ENCODE peak calls at places on chromosome 19, in five cellular contexts. X is glomerular endothelial cell; T is stimulated activated CD8-positive, alpha-beta memory T cell treated with anti-CD3 and anti-CD28 coated beads, Interleukin-12 subunit alpha, Interleukin-12 subunit beta, amount 100 ng/mL, for 1 hour; R is cardiac muscle cell; V is stomach. P is an unnamed sample.

GRCh38 chr19:49347835-49348234 is 12.6 kb downstream of the CD37 start:
- DNase-seq in V (no peak), X (no peak), R (peak), T (no peak), P (no peak)

GRCh38 chr19:35897706-35898451 is 2.5 kb downstream of the NFKBID start:
- DNase-seq in T (no peak), X (no peak), R (no peak), V (no peak), P (no peak)

GRCh38 chr19:48841571-48841970 is 5.3 kb upstream of the HSD17B14 start:
- DNase-seq in X (no peak), T (no peak), V (no peak), R (no peak), P (no peak)

GRCh38 chr19:57903298-57904174 is 12.9 kb downstream of the ZNF417 start:
- DNase-seq in V (no peak), R (peak), X (no peak), T (no peak), P (no peak)

GRCh38 chr19:2438178-2438577 is 10.8 kb upstream of the TIMM13 start:
- DNase-seq in T (no peak), V (no peak), X (no peak), R (no peak), P (no peak)

GRCh38 chr19:33281296-33281926 is 20.9 kb downstream of the CEBPA start:
- DNase-seq in T (no peak), R (no peak), X (no peak), V (no peak), P (no peak)

GRCh38 chr19:5432687-5433086 is 22.5 kb upstream of the ZNRF4 start:
- DNase-seq in T (no peak), X (no peak), R (no peak), V (no peak), P (no peak)

GRCh38 chr19:38675611-38676010 is 28.2 kb downstream of the ACTN4 start:
- DNase-seq in R (no peak), V (no peak), T (no peak), X (no peak), P (no peak)

GRCh38 chr19:9741476-9742171 is 26.9 kb downstream of the ZNF846 start:
- DNase-seq in T (no peak), R (no peak), X (no peak), V (no peak), P (no peak)

GRCh38 chr19:7515471-7516226 is at the start of gene ZNF358:
- DNase-seq in X (no peak), R (peak), T (no peak), V (peak), P (peak)

GRCh38 chr19:19545707-19546106 is 7.6 kb downstream of the CILP2 start:
- DNase-seq in T (no peak), R (no peak), V (no peak), X (no peak), P (no peak)

GRCh38 chr19:19213822-19214558 is 2.2 kb downstream of the NCAN start:
- DNase-seq in T (no peak), V (no peak), R (no peak), X (no peak), P (no peak)